ENCODE peak calls at places on chromosome 1, in eight cellular contexts. One of them, this sample, is unnamed.

GRCh38 chr1:192788184-192788583 is 20.7 kb upstream of the RGS2 start:
- DNase-seq in body of pancreas: no peak
- DNase-seq in small intestine: no peak
- DNase-seq in substantia nigra: no peak
- DNase-seq in lung: no peak
- DNase-seq in gastrocnemius medialis: no peak
- DNase-seq in DND-41: no peak
- DNase-seq in lower lobe of right lung: no peak
- DNase-seq in this sample: peak; percentile 25

GRCh38 chr1:94817697-94818096 is 2.5 kb upstream of the SLC44A3 start:
- DNase-seq in body of pancreas: no peak
- DNase-seq in lower lobe of right lung: no peak
- DNase-seq in substantia nigra: no peak
- DNase-seq in small intestine: peak; percentile 59
- DNase-seq in lung: no peak
- DNase-seq in DND-41: no peak
- DNase-seq in gastrocnemius medialis: no peak
- DNase-seq in this sample: no peak

GRCh38 chr1:66243548-66244130 is 290.3 kb upstream of the SGIP1 start:
- DNase-seq in body of pancreas: no peak
- DNase-seq in DND-41: no peak
- DNase-seq in lung: no peak
- DNase-seq in lower lobe of right lung: no peak
- DNase-seq in small intestine: peak; percentile 58
- DNase-seq in gastrocnemius medialis: no peak
- DNase-seq in substantia nigra: no peak
- DNase-seq in this sample: no peak

GRCh38 chr1:184143449-184143848 is 91.9 kb downstream of the TSEN15 start:
- DNase-seq in gastrocnemius medialis: no peak
- DNase-seq in DND-41: no peak
- DNase-seq in substantia nigra: no peak
- DNase-seq in lower lobe of right lung: no peak
- DNase-seq in body of pancreas: no peak
- DNase-seq in small intestine: no peak
- DNase-seq in lung: no peak
- DNase-seq in this sample: no peak

GRCh38 chr1:153525088-153525713 is 10.6 kb downstream of the S100A6 start:
- DNase-seq in gastrocnemius medialis: no peak
- DNase-seq in lung: no peak
- DNase-seq in body of pancreas: no peak
- DNase-seq in substantia nigra: no peak
- DNase-seq in lower lobe of right lung: no peak
- DNase-seq in small intestine: no peak
- DNase-seq in DND-41: no peak
- DNase-seq in this sample: no peak

GRCh38 chr1:68608289-68608688 is 111.4 kb upstream of the DEPDC1 start:
- DNase-seq in body of pancreas: no peak
- DNase-seq in DND-41: no peak
- DNase-seq in small intestine: no peak
- DNase-seq in substantia nigra: no peak
- DNase-seq in lung: no peak
- DNase-seq in gastrocnemius medialis: no peak
- DNase-seq in lower lobe of right lung: no peak
- DNase-seq in this sample: no peak

GRCh38 chr1:119103764-119104163 is 36.7 kb downstream of the WARS2 start:
- DNase-seq in lower lobe of right lung: no peak
- DNase-seq in substantia nigra: no peak
- DNase-seq in gastrocnemius medialis: no peak
- DNase-seq in small intestine: no peak
- DNase-seq in DND-41: no peak
- DNase-seq in lung: no peak
- DNase-seq in body of pancreas: no peak
- DNase-seq in this sample: no peak

GRCh38 chr1:55700359-55701130 is 485.4 kb upstream of the USP24 start:
- DNase-seq in lower lobe of right lung: no peak
- DNase-seq in body of pancreas: no peak
- DNase-seq in small intestine: no peak
- DNase-seq in gastrocnemius medialis: no peak
- DNase-seq in lung: no peak
- DNase-seq in DND-41: no peak
- DNase-seq in substantia nigra: no peak
- DNase-seq in this sample: no peak

GRCh38 chr1:245929224-245929623 is 577.9 kb downstream of the SMYD3 start:
- DNase-seq in lower lobe of right lung: no peak
- DNase-seq in body of pancreas: no peak
- DNase-seq in small intestine: no peak
- DNase-seq in DND-41: no peak
- DNase-seq in lung: no peak
- DNase-seq in gastrocnemius medialis: no peak
- DNase-seq in substantia nigra: no peak
- DNase-seq in this sample: no peak

GRCh38 chr1:99727575-99728190 is 38.8 kb downstream of the FRRS1 start:
- DNase-seq in DND-41: no peak
- DNase-seq in substantia nigra: no peak
- DNase-seq in lower lobe of right lung: no peak
- DNase-seq in gastrocnemius medialis: no peak
- DNase-seq in small intestine: no peak
- DNase-seq in body of pancreas: no peak
- DNase-seq in lung: no peak
- DNase-seq in this sample: no peak

GRCh38 chr1:85464497-85465098 is 361 bp downstream of the DDAH1 start:
- DNase-seq in lower lobe of right lung: peak; percentile 80
- DNase-seq in substantia nigra: peak; percentile 55
- DNase-seq in body of pancreas: peak; percentile 80
- DNase-seq in small intestine: peak; percentile 75
- DNase-seq in DND-41: no peak
- DNase-seq in lung: peak; percentile 66
- DNase-seq in gastrocnemius medialis: no peak
- DNase-seq in this sample: peak; percentile 83

GRCh38 chr1:232340448-232340847 is 289.5 kb downstream of the SIPA1L2 start:
- DNase-seq in lung: no peak
- DNase-seq in body of pancreas: no peak
- DNase-seq in substantia nigra: no peak
- DNase-seq in lower lobe of right lung: no peak
- DNase-seq in gastrocnemius medialis: no peak
- DNase-seq in DND-41: no peak
- DNase-seq in small intestine: no peak
- DNase-seq in this sample: no peak

GRCh38 chr1:208387908-208388756 is 143.9 kb upstream of the PLXNA2 start:
- DNase-seq in small intestine: no peak
- DNase-seq in gastrocnemius medialis: no peak
- DNase-seq in DND-41: no peak
- DNase-seq in lung: no peak
- DNase-seq in substantia nigra: no peak
- DNase-seq in body of pancreas: no peak
- DNase-seq in lower lobe of right lung: no peak
- DNase-seq in this sample: no peak

GRCh38 chr1:216902669-216903388 is 179.6 kb upstream of the ESRRG start:
- DNase-seq in substantia nigra: no peak
- DNase-seq in small intestine: peak; percentile 36
- DNase-seq in lower lobe of right lung: no peak
- DNase-seq in DND-41: no peak
- DNase-seq in lung: no peak
- DNase-seq in body of pancreas: peak; percentile 17
- DNase-seq in gastrocnemius medialis: no peak
- DNase-seq in this sample: no peak

GRCh38 chr1:228989176-228989575 is 253.9 kb downstream of the RHOU start:
- DNase-seq in small intestine: no peak
- DNase-seq in lower lobe of right lung: no peak
- DNase-seq in DND-41: no peak
- DNase-seq in body of pancreas: no peak
- DNase-seq in lung: no peak
- DNase-seq in substantia nigra: no peak
- DNase-seq in gastrocnemius medialis: no peak
- DNase-seq in this sample: no peak

GRCh38 chr1:230754831-230755230 is 7.6 kb downstream of the CAPN9 start:
- DNase-seq in lower lobe of right lung: no peak
- DNase-seq in body of pancreas: no peak
- DNase-seq in lung: no peak
- DNase-seq in substantia nigra: no peak
- DNase-seq in small intestine: no peak
- DNase-seq in DND-41: no peak
- DNase-seq in gastrocnemius medialis: peak; percentile 54
- DNase-seq in this sample: peak; percentile 81

GRCh38 chr1:56434025-56434424 is 145.3 kb downstream of the PLPP3 start:
- DNase-seq in lung: no peak
- DNase-seq in lower lobe of right lung: no peak
- DNase-seq in body of pancreas: no peak
- DNase-seq in DND-41: no peak
- DNase-seq in gastrocnemius medialis: no peak
- DNase-seq in substantia nigra: no peak
- DNase-seq in small intestine: no peak
- DNase-seq in this sample: no peak

GRCh38 chr1:208159542-208160258 is 84.5 kb downstream of the PLXNA2 start:
- DNase-seq in substantia nigra: no peak
- DNase-seq in DND-41: no peak
- DNase-seq in lower lobe of right lung: no peak
- DNase-seq in small intestine: no peak
- DNase-seq in gastrocnemius medialis: peak; percentile 88
- DNase-seq in body of pancreas: peak; percentile 49
- DNase-seq in lung: no peak
- DNase-seq in this sample: peak; percentile 58

GRCh38 chr1:99595041-99595440 is 50.9 kb upstream of the PALMD start:
- DNase-seq in small intestine: no peak
- DNase-seq in DND-41: no peak
- DNase-seq in gastrocnemius medialis: no peak
- DNase-seq in substantia nigra: no peak
- DNase-seq in body of pancreas: no peak
- DNase-seq in lung: no peak
- DNase-seq in lower lobe of right lung: no peak
- DNase-seq in this sample: no peak

GRCh38 chr1:56202743-56203142 is 376.6 kb downstream of the PLPP3 start:
- DNase-seq in lung: no peak
- DNase-seq in DND-41: no peak
- DNase-seq in body of pancreas: no peak
- DNase-seq in gastrocnemius medialis: no peak
- DNase-seq in substantia nigra: no peak
- DNase-seq in small intestine: no peak
- DNase-seq in lower lobe of right lung: no peak
- DNase-seq in this sample: no peak

GRCh38 chr1:32997381-32997891 is 32.8 kb upstream of the RNF19B start:
- DNase-seq in body of pancreas: no peak
- DNase-seq in substantia nigra: no peak
- DNase-seq in lower lobe of right lung: no peak
- DNase-seq in small intestine: no peak
- DNase-seq in lung: no peak
- DNase-seq in gastrocnemius medialis: no peak
- DNase-seq in DND-41: no peak
- DNase-seq in this sample: no peak

DNA sequence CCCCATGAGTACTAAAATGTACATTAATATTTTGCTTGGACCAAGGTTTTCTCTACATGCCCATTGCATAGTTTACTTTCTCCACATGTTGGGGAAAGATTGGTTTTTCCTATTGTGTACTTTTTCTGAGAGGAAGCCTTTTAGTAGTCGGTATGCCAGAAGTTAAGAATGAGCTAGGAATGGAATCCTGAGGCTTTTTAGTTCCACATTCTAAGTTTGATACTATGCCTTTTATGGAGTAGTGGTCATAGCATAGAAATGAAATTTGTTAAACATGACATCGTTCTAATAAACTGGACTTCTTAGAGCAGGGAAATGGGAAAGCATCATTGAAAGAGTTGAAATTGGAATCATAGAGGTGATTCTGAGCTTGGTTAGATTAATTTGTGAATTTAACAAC is 64.3 kb downstream of the BCL9 start:
- DNase-seq in gastrocnemius medialis: no peak
- DNase-seq in DND-41: no peak
- DNase-seq in small intestine: no peak
- DNase-seq in lung: no peak
- DNase-seq in body of pancreas: no peak
- DNase-seq in substantia nigra: no peak
- DNase-seq in lower lobe of right lung: no peak
- DNase-seq in this sample: no peak
- H3K27ac ChIP-seq in gastrocnemius medialis: no peak overlapping the region
- H3K27ac ChIP-seq in DND-41: no peak overlapping the region
- H3K27ac ChIP-seq in small intestine: no peak overlapping the region
- H3K27ac ChIP-seq in lung: no peak overlapping the region
- H3K27ac ChIP-seq in body of pancreas: no peak overlapping the region
- H3K27ac ChIP-seq in substantia nigra: no peak overlapping the region
- H3K27ac ChIP-seq in lower lobe of right lung: no peak overlapping the region
- H3K27ac ChIP-seq in this sample: no peak overlapping the region

GRCh38 chr1:26352338-26352679 is 1.6 kb downstream of the CRYBG2 start:
- DNase-seq in DND-41: no peak
- DNase-seq in small intestine: no peak
- DNase-seq in body of pancreas: no peak
- DNase-seq in lung: no peak
- DNase-seq in substantia nigra: no peak
- DNase-seq in gastrocnemius medialis: no peak
- DNase-seq in lower lobe of right lung: no peak
- DNase-seq in this sample: no peak
- H3K27ac ChIP-seq in DND-41: no peak overlapping the region
- H3K27ac ChIP-seq in small intestine: peak overlapping the region; percentile 87
- H3K27ac ChIP-seq in body of pancreas: no peak overlapping the region
- H3K27ac ChIP-seq in lung: no peak overlapping the region
- H3K27ac ChIP-seq in substantia nigra: no peak overlapping the region
- H3K27ac ChIP-seq in gastrocnemius medialis: no peak overlapping the region
- H3K27ac ChIP-seq in lower lobe of right lung: no peak overlapping the region
- H3K27ac ChIP-seq in this sample: no peak overlapping the region

GRCh38 chr1:24020032-24020431 is 39.9 kb upstream of the SRSF10 start:
- DNase-seq in DND-41: no peak
- DNase-seq in gastrocnemius medialis: no peak
- DNase-seq in lower lobe of right lung: no peak
- DNase-seq in small intestine: no peak
- DNase-seq in substantia nigra: no peak
- DNase-seq in body of pancreas: no peak
- DNase-seq in lung: no peak
- DNase-seq in this sample: peak; percentile 46

GRCh38 chr1:24010650-24011049 is 30.5 kb upstream of the SRSF10 start:
- DNase-seq in small intestine: peak; percentile 44
- DNase-seq in lower lobe of right lung: no peak
- DNase-seq in lung: no peak
- DNase-seq in DND-41: no peak
- DNase-seq in substantia nigra: no peak
- DNase-seq in gastrocnemius medialis: no peak
- DNase-seq in body of pancreas: no peak
- DNase-seq in this sample: no peak

GRCh38 chr1:24018611-24019580 is 38.8 kb upstream of the SRSF10 start:
- DNase-seq in gastrocnemius medialis: peak; percentile 82
- DNase-seq in small intestine: peak; percentile 96
- DNase-seq in lower lobe of right lung: peak; percentile 94
- DNase-seq in substantia nigra: peak; percentile 21
- DNase-seq in body of pancreas: peak; percentile 100
- DNase-seq in DND-41: no peak
- DNase-seq in lung: peak; percentile 96
- DNase-seq in this sample: peak; percentile 97

GRCh38 chr1:24020470-24020869 is 40.3 kb upstream of the SRSF10 start:
- DNase-seq in gastrocnemius medialis: no peak
- DNase-seq in lower lobe of right lung: no peak
- DNase-seq in DND-41: no peak
- DNase-seq in lung: no peak
- DNase-seq in substantia nigra: no peak
- DNase-seq in body of pancreas: no peak
- DNase-seq in small intestine: no peak
- DNase-seq in this sample: no peak

GRCh38 chr1:24015226-24016210 is 35.4 kb upstream of the SRSF10 start:
- DNase-seq in substantia nigra: no peak
- DNase-seq in lung: no peak
- DNase-seq in small intestine: no peak
- DNase-seq in body of pancreas: no peak
- DNase-seq in gastrocnemius medialis: peak; percentile 25
- DNase-seq in DND-41: no peak
- DNase-seq in lower lobe of right lung: no peak
- DNase-seq in this sample: peak; percentile 38
- H3K27ac ChIP-seq in substantia nigra: no peak overlapping the region
- H3K27ac ChIP-seq in lung: peak overlapping the region; percentile 94
- H3K27ac ChIP-seq in small intestine: no peak overlapping the region
- H3K27ac ChIP-seq in body of pancreas: no peak overlapping the region
- H3K27ac ChIP-seq in gastrocnemius medialis: peak overlapping the region; percentile 89
- H3K27ac ChIP-seq in DND-41: no peak overlapping the region
- H3K27ac ChIP-seq in lower lobe of right lung: peak overlapping the region; percentile 8
- H3K27ac ChIP-seq in this sample: peak overlapping the region; percentile 85

GRCh38 chr1:41486892-41487728 is 2.6 kb upstream of the EDN2 start:
- DNase-seq in DND-41: no peak
- DNase-seq in small intestine: no peak
- DNase-seq in gastrocnemius medialis: no peak
- DNase-seq in substantia nigra: no peak
- DNase-seq in body of pancreas: no peak
- DNase-seq in lung: no peak
- DNase-seq in lower lobe of right lung: peak; percentile 25
- DNase-seq in this sample: no peak
- H3K27ac ChIP-seq in DND-41: no peak overlapping the region
- H3K27ac ChIP-seq in small intestine: no peak overlapping the region
- H3K27ac ChIP-seq in gastrocnemius medialis: peak overlapping the region; percentile 53
- H3K27ac ChIP-seq in substantia nigra: no peak overlapping the region
- H3K27ac ChIP-seq in body of pancreas: peak overlapping the region; percentile 58
- H3K27ac ChIP-seq in lung: peak overlapping the region; percentile 23
- H3K27ac ChIP-seq in lower lobe of right lung: no peak overlapping the region
- H3K27ac ChIP-seq in this sample: peak overlapping the region; percentile 53